ENCODE peak calls at places on chromosome 22, in six cellular contexts. One of them, this sample, is unnamed.

GRCh38 chr22:17931400-17931825 is 92.9 kb downstream of the MICAL3 start:
- DNase-seq in stimulated activated CD4-positive, alpha-beta T cell treated with anti-CD3 and anti-CD28 coated beads, Interleukin-12 subunit alpha, Interleukin-12 subunit beta, amount 100 ng/mL, for 24 hours: no peak
- DNase-seq in aorta: no peak
- DNase-seq in SHP77 treated with DMSO at 0.1 percent for 48 hours: no peak
- DNase-seq in MV-4-11: no peak
- DNase-seq in NCI-H1105: no peak
- DNase-seq in this sample: peak; percentile 79

GRCh38 chr22:24176630-24177029 is 4.7 kb upstream of the SUSD2 start:
- DNase-seq in MV-4-11: no peak
- DNase-seq in aorta: peak; percentile 89
- DNase-seq in stimulated activated CD4-positive, alpha-beta T cell treated with anti-CD3 and anti-CD28 coated beads, Interleukin-12 subunit alpha, Interleukin-12 subunit beta, amount 100 ng/mL, for 24 hours: no peak
- DNase-seq in SHP77 treated with DMSO at 0.1 percent for 48 hours: no peak
- DNase-seq in NCI-H1105: no peak
- DNase-seq in this sample: no peak

GRCh38 chr22:41009222-41009948 is 58.2 kb downstream of the RBX1 start:
- DNase-seq in MV-4-11: peak; percentile 29
- DNase-seq in stimulated activated CD4-positive, alpha-beta T cell treated with anti-CD3 and anti-CD28 coated beads, Interleukin-12 subunit alpha, Interleukin-12 subunit beta, amount 100 ng/mL, for 24 hours: no peak
- DNase-seq in SHP77 treated with DMSO at 0.1 percent for 48 hours: no peak
- DNase-seq in NCI-H1105: no peak
- DNase-seq in aorta: no peak
- DNase-seq in this sample: no peak

GRCh38 chr22:23110190-23110921 is 31.4 kb downstream of the RSPH14 start:
- DNase-seq in NCI-H1105: peak; percentile 14
- DNase-seq in SHP77 treated with DMSO at 0.1 percent for 48 hours: peak; percentile 86
- DNase-seq in aorta: no peak
- DNase-seq in stimulated activated CD4-positive, alpha-beta T cell treated with anti-CD3 and anti-CD28 coated beads, Interleukin-12 subunit alpha, Interleukin-12 subunit beta, amount 100 ng/mL, for 24 hours: no peak
- DNase-seq in MV-4-11: no peak
- DNase-seq in this sample: no peak

GRCh38 chr22:38051261-38051660 is 5.9 kb upstream of the PICK1 start:
- DNase-seq in NCI-H1105: no peak
- DNase-seq in MV-4-11: no peak
- DNase-seq in SHP77 treated with DMSO at 0.1 percent for 48 hours: peak; percentile 38
- DNase-seq in aorta: no peak
- DNase-seq in stimulated activated CD4-positive, alpha-beta T cell treated with anti-CD3 and anti-CD28 coated beads, Interleukin-12 subunit alpha, Interleukin-12 subunit beta, amount 100 ng/mL, for 24 hours: no peak
- DNase-seq in this sample: no peak

GRCh38 chr22:26339755-26340154 is 89.3 kb upstream of the ASPHD2 start:
- DNase-seq in aorta: no peak
- DNase-seq in NCI-H1105: no peak
- DNase-seq in MV-4-11: no peak
- DNase-seq in stimulated activated CD4-positive, alpha-beta T cell treated with anti-CD3 and anti-CD28 coated beads, Interleukin-12 subunit alpha, Interleukin-12 subunit beta, amount 100 ng/mL, for 24 hours: no peak
- DNase-seq in SHP77 treated with DMSO at 0.1 percent for 48 hours: no peak
- DNase-seq in this sample: peak; percentile 49

GRCh38 chr22:37269930-37270678 is 12.2 kb upstream of the CYTH4 start:
- DNase-seq in aorta: no peak
- DNase-seq in MV-4-11: peak; percentile 71
- DNase-seq in NCI-H1105: no peak
- DNase-seq in SHP77 treated with DMSO at 0.1 percent for 48 hours: no peak
- DNase-seq in stimulated activated CD4-positive, alpha-beta T cell treated with anti-CD3 and anti-CD28 coated beads, Interleukin-12 subunit alpha, Interleukin-12 subunit beta, amount 100 ng/mL, for 24 hours: no peak
- DNase-seq in this sample: no peak

GRCh38 chr22:49967333-49968241 is 7.0 kb downstream of the PIM3 start:
- DNase-seq in NCI-H1105: no peak
- DNase-seq in aorta: peak; percentile 79
- DNase-seq in MV-4-11: peak; percentile 75
- DNase-seq in SHP77 treated with DMSO at 0.1 percent for 48 hours: no peak
- DNase-seq in stimulated activated CD4-positive, alpha-beta T cell treated with anti-CD3 and anti-CD28 coated beads, Interleukin-12 subunit alpha, Interleukin-12 subunit beta, amount 100 ng/mL, for 24 hours: no peak
- DNase-seq in this sample: peak; percentile 92

GRCh38 chr22:43109921-43110443 is 568 bp upstream of the BIK start:
- DNase-seq in SHP77 treated with DMSO at 0.1 percent for 48 hours: no peak
- DNase-seq in MV-4-11: no peak
- DNase-seq in aorta: no peak
- DNase-seq in NCI-H1105: no peak
- DNase-seq in stimulated activated CD4-positive, alpha-beta T cell treated with anti-CD3 and anti-CD28 coated beads, Interleukin-12 subunit alpha, Interleukin-12 subunit beta, amount 100 ng/mL, for 24 hours: no peak
- DNase-seq in this sample: no peak

GRCh38 chr22:29520851-29521250 is 32.7 kb downstream of the THOC5 start:
- DNase-seq in aorta: no peak
- DNase-seq in NCI-H1105: no peak
- DNase-seq in SHP77 treated with DMSO at 0.1 percent for 48 hours: no peak
- DNase-seq in stimulated activated CD4-positive, alpha-beta T cell treated with anti-CD3 and anti-CD28 coated beads, Interleukin-12 subunit alpha, Interleukin-12 subunit beta, amount 100 ng/mL, for 24 hours: no peak
- DNase-seq in MV-4-11: no peak
- DNase-seq in this sample: no peak

GRCh38 chr22:33038131-33038772 is 19.9 kb downstream of the SYN3 start:
- DNase-seq in NCI-H1105: no peak
- DNase-seq in MV-4-11: no peak
- DNase-seq in aorta: no peak
- DNase-seq in SHP77 treated with DMSO at 0.1 percent for 48 hours: no peak
- DNase-seq in stimulated activated CD4-positive, alpha-beta T cell treated with anti-CD3 and anti-CD28 coated beads, Interleukin-12 subunit alpha, Interleukin-12 subunit beta, amount 100 ng/mL, for 24 hours: no peak
- DNase-seq in this sample: no peak

GRCh38 chr22:42895541-42895981 is 38.5 kb upstream of the ARFGAP3 start:
- DNase-seq in aorta: no peak
- DNase-seq in stimulated activated CD4-positive, alpha-beta T cell treated with anti-CD3 and anti-CD28 coated beads, Interleukin-12 subunit alpha, Interleukin-12 subunit beta, amount 100 ng/mL, for 24 hours: no peak
- DNase-seq in SHP77 treated with DMSO at 0.1 percent for 48 hours: no peak
- DNase-seq in MV-4-11: no peak
- DNase-seq in NCI-H1105: no peak
- DNase-seq in this sample: no peak

GRCh38 chr22:35197071-35197470 is 60.2 kb upstream of the HMGXB4 start:
- DNase-seq in aorta: no peak
- DNase-seq in NCI-H1105: no peak
- DNase-seq in MV-4-11: no peak
- DNase-seq in stimulated activated CD4-positive, alpha-beta T cell treated with anti-CD3 and anti-CD28 coated beads, Interleukin-12 subunit alpha, Interleukin-12 subunit beta, amount 100 ng/mL, for 24 hours: no peak
- DNase-seq in SHP77 treated with DMSO at 0.1 percent for 48 hours: no peak
- DNase-seq in this sample: no peak

GRCh38 chr22:27919943-27920755 is 1.1 kb upstream of the PITPNB start:
- DNase-seq in SHP77 treated with DMSO at 0.1 percent for 48 hours: no peak
- DNase-seq in aorta: no peak
- DNase-seq in MV-4-11: no peak
- DNase-seq in NCI-H1105: peak; percentile 24
- DNase-seq in stimulated activated CD4-positive, alpha-beta T cell treated with anti-CD3 and anti-CD28 coated beads, Interleukin-12 subunit alpha, Interleukin-12 subunit beta, amount 100 ng/mL, for 24 hours: no peak
- DNase-seq in this sample: peak; percentile 13

GRCh38 chr22:17846326-17846992 is 72.2 kb upstream of the BID start:
- DNase-seq in NCI-H1105: no peak
- DNase-seq in stimulated activated CD4-positive, alpha-beta T cell treated with anti-CD3 and anti-CD28 coated beads, Interleukin-12 subunit alpha, Interleukin-12 subunit beta, amount 100 ng/mL, for 24 hours: no peak
- DNase-seq in SHP77 treated with DMSO at 0.1 percent for 48 hours: no peak
- DNase-seq in aorta: no peak
- DNase-seq in MV-4-11: no peak
- DNase-seq in this sample: no peak

GRCh38 chr22:49779853-49780271 is 47.8 kb downstream of the BRD1 start:
- DNase-seq in MV-4-11: no peak
- DNase-seq in stimulated activated CD4-positive, alpha-beta T cell treated with anti-CD3 and anti-CD28 coated beads, Interleukin-12 subunit alpha, Interleukin-12 subunit beta, amount 100 ng/mL, for 24 hours: no peak
- DNase-seq in SHP77 treated with DMSO at 0.1 percent for 48 hours: no peak
- DNase-seq in aorta: peak; percentile 57
- DNase-seq in NCI-H1105: no peak
- DNase-seq in this sample: peak; percentile 47

GRCh38 chr22:44848296-44848741 is 95.9 kb downstream of the ARHGAP8 start:
- DNase-seq in aorta: no peak
- DNase-seq in NCI-H1105: no peak
- DNase-seq in stimulated activated CD4-positive, alpha-beta T cell treated with anti-CD3 and anti-CD28 coated beads, Interleukin-12 subunit alpha, Interleukin-12 subunit beta, amount 100 ng/mL, for 24 hours: no peak
- DNase-seq in MV-4-11: peak; percentile 48
- DNase-seq in SHP77 treated with DMSO at 0.1 percent for 48 hours: no peak
- DNase-seq in this sample: no peak

GRCh38 chr22:41925783-41926460 is 684 bp downstream of the TNFRSF13C start:
- DNase-seq in SHP77 treated with DMSO at 0.1 percent for 48 hours: no peak
- DNase-seq in aorta: peak; percentile 84
- DNase-seq in stimulated activated CD4-positive, alpha-beta T cell treated with anti-CD3 and anti-CD28 coated beads, Interleukin-12 subunit alpha, Interleukin-12 subunit beta, amount 100 ng/mL, for 24 hours: peak; percentile 51
- DNase-seq in MV-4-11: peak; percentile 34
- DNase-seq in NCI-H1105: peak; percentile 21
- DNase-seq in this sample: peak; percentile 52

GRCh38 chr22:45312856-45313255 is 3.1 kb downstream of the FAM118A start:
- DNase-seq in SHP77 treated with DMSO at 0.1 percent for 48 hours: no peak
- DNase-seq in aorta: no peak
- DNase-seq in stimulated activated CD4-positive, alpha-beta T cell treated with anti-CD3 and anti-CD28 coated beads, Interleukin-12 subunit alpha, Interleukin-12 subunit beta, amount 100 ng/mL, for 24 hours: no peak
- DNase-seq in MV-4-11: no peak
- DNase-seq in NCI-H1105: no peak
- DNase-seq in this sample: no peak

GRCh38 chr22:44337658-44338004 is 24.9 kb upstream of the SHISAL1 start:
- DNase-seq in stimulated activated CD4-positive, alpha-beta T cell treated with anti-CD3 and anti-CD28 coated beads, Interleukin-12 subunit alpha, Interleukin-12 subunit beta, amount 100 ng/mL, for 24 hours: no peak
- DNase-seq in aorta: peak; percentile 84
- DNase-seq in NCI-H1105: no peak
- DNase-seq in SHP77 treated with DMSO at 0.1 percent for 48 hours: peak; percentile 84
- DNase-seq in MV-4-11: peak; percentile 53
- DNase-seq in this sample: no peak

GRCh38 chr22:30809086-30809485 is 114.4 kb downstream of the OSBP2 start:
- DNase-seq in NCI-H1105: no peak
- DNase-seq in SHP77 treated with DMSO at 0.1 percent for 48 hours: no peak
- DNase-seq in stimulated activated CD4-positive, alpha-beta T cell treated with anti-CD3 and anti-CD28 coated beads, Interleukin-12 subunit alpha, Interleukin-12 subunit beta, amount 100 ng/mL, for 24 hours: no peak
- DNase-seq in aorta: no peak
- DNase-seq in MV-4-11: no peak
- DNase-seq in this sample: no peak

GRCh38 chr22:27488456-27489224 is 312.9 kb downstream of the MN1 start:
- DNase-seq in stimulated activated CD4-positive, alpha-beta T cell treated with anti-CD3 and anti-CD28 coated beads, Interleukin-12 subunit alpha, Interleukin-12 subunit beta, amount 100 ng/mL, for 24 hours: no peak
- DNase-seq in MV-4-11: no peak
- DNase-seq in SHP77 treated with DMSO at 0.1 percent for 48 hours: no peak
- DNase-seq in aorta: no peak
- DNase-seq in NCI-H1105: no peak
- DNase-seq in this sample: no peak

GRCh38 chr22:28882878-28883656 is at the start of gene ZNRF3:
- DNase-seq in NCI-H1105: peak; percentile 84
- DNase-seq in stimulated activated CD4-positive, alpha-beta T cell treated with anti-CD3 and anti-CD28 coated beads, Interleukin-12 subunit alpha, Interleukin-12 subunit beta, amount 100 ng/mL, for 24 hours: peak; percentile 85
- DNase-seq in aorta: peak; percentile 97
- DNase-seq in SHP77 treated with DMSO at 0.1 percent for 48 hours: peak; percentile 22
- DNase-seq in MV-4-11: peak; percentile 79
- DNase-seq in this sample: peak; percentile 91

GRCh38 chr22:21651521-21652009 is 9.5 kb downstream of the SDF2L1 start:
- DNase-seq in aorta: peak; percentile 83
- DNase-seq in NCI-H1105: no peak
- DNase-seq in stimulated activated CD4-positive, alpha-beta T cell treated with anti-CD3 and anti-CD28 coated beads, Interleukin-12 subunit alpha, Interleukin-12 subunit beta, amount 100 ng/mL, for 24 hours: no peak
- DNase-seq in MV-4-11: no peak
- DNase-seq in SHP77 treated with DMSO at 0.1 percent for 48 hours: no peak
- DNase-seq in this sample: no peak

GRCh38 chr22:42039271-42039670 is 31.3 kb downstream of the NAGA start:
- DNase-seq in SHP77 treated with DMSO at 0.1 percent for 48 hours: no peak
- DNase-seq in NCI-H1105: no peak
- DNase-seq in stimulated activated CD4-positive, alpha-beta T cell treated with anti-CD3 and anti-CD28 coated beads, Interleukin-12 subunit alpha, Interleukin-12 subunit beta, amount 100 ng/mL, for 24 hours: no peak
- DNase-seq in MV-4-11: no peak
- DNase-seq in aorta: no peak
- DNase-seq in this sample: no peak

GRCh38 chr22:41762980-41763779 is 37.3 kb upstream of the CCDC134 start:
- DNase-seq in MV-4-11: peak; percentile 35
- DNase-seq in stimulated activated CD4-positive, alpha-beta T cell treated with anti-CD3 and anti-CD28 coated beads, Interleukin-12 subunit alpha, Interleukin-12 subunit beta, amount 100 ng/mL, for 24 hours: no peak
- DNase-seq in NCI-H1105: peak; percentile 79
- DNase-seq in aorta: no peak
- DNase-seq in SHP77 treated with DMSO at 0.1 percent for 48 hours: peak; percentile 45
- DNase-seq in this sample: no peak

GRCh38 chr22:44085743-44086741 is 61.9 kb downstream of the PARVB start:
- DNase-seq in SHP77 treated with DMSO at 0.1 percent for 48 hours: peak; percentile 48
- DNase-seq in aorta: no peak
- DNase-seq in NCI-H1105: peak; percentile 16
- DNase-seq in MV-4-11: peak; percentile 32
- DNase-seq in stimulated activated CD4-positive, alpha-beta T cell treated with anti-CD3 and anti-CD28 coated beads, Interleukin-12 subunit alpha, Interleukin-12 subunit beta, amount 100 ng/mL, for 24 hours: no peak
- DNase-seq in this sample: peak; percentile 95

GRCh38 chr22:44630826-44631225 is 71.2 kb upstream of the PRR5 start:
- DNase-seq in stimulated activated CD4-positive, alpha-beta T cell treated with anti-CD3 and anti-CD28 coated beads, Interleukin-12 subunit alpha, Interleukin-12 subunit beta, amount 100 ng/mL, for 24 hours: no peak
- DNase-seq in aorta: no peak
- DNase-seq in MV-4-11: no peak
- DNase-seq in SHP77 treated with DMSO at 0.1 percent for 48 hours: no peak
- DNase-seq in NCI-H1105: no peak
- DNase-seq in this sample: no peak

GRCh38 chr22:45007247-45007945 is 2.4 kb downstream of the PHF21B start:
- DNase-seq in aorta: no peak
- DNase-seq in NCI-H1105: peak; percentile 69
- DNase-seq in MV-4-11: no peak
- DNase-seq in stimulated activated CD4-positive, alpha-beta T cell treated with anti-CD3 and anti-CD28 coated beads, Interleukin-12 subunit alpha, Interleukin-12 subunit beta, amount 100 ng/mL, for 24 hours: no peak
- DNase-seq in SHP77 treated with DMSO at 0.1 percent for 48 hours: no peak
- DNase-seq in this sample: no peak

GRCh38 chr22:47193606-47194316 is 431.3 kb downstream of the TBC1D22A start:
- DNase-seq in MV-4-11: no peak
- DNase-seq in aorta: peak; percentile 45
- DNase-seq in SHP77 treated with DMSO at 0.1 percent for 48 hours: no peak
- DNase-seq in stimulated activated CD4-positive, alpha-beta T cell treated with anti-CD3 and anti-CD28 coated beads, Interleukin-12 subunit alpha, Interleukin-12 subunit beta, amount 100 ng/mL, for 24 hours: no peak
- DNase-seq in NCI-H1105: no peak
- DNase-seq in this sample: no peak

GRCh38 chr22:21064917-21065864 is 19.4 kb downstream of the LRRC74B start:
- DNase-seq in MV-4-11: no peak
- DNase-seq in stimulated activated CD4-positive, alpha-beta T cell treated with anti-CD3 and anti-CD28 coated beads, Interleukin-12 subunit alpha, Interleukin-12 subunit beta, amount 100 ng/mL, for 24 hours: no peak
- DNase-seq in aorta: peak; percentile 31
- DNase-seq in NCI-H1105: no peak
- DNase-seq in SHP77 treated with DMSO at 0.1 percent for 48 hours: no peak
- DNase-seq in this sample: no peak

GRCh38 chr22:43197271-43197941 is 10.5 kb upstream of the TTLL12 start:
- DNase-seq in SHP77 treated with DMSO at 0.1 percent for 48 hours: no peak
- DNase-seq in aorta: no peak
- DNase-seq in stimulated activated CD4-positive, alpha-beta T cell treated with anti-CD3 and anti-CD28 coated beads, Interleukin-12 subunit alpha, Interleukin-12 subunit beta, amount 100 ng/mL, for 24 hours: no peak
- DNase-seq in MV-4-11: peak; percentile 69
- DNase-seq in NCI-H1105: no peak
- DNase-seq in this sample: no peak

GRCh38 chr22:49372111-49372529 is 455.6 kb downstream of the BRD1 start:
- DNase-seq in aorta: peak; percentile 44
- DNase-seq in MV-4-11: no peak
- DNase-seq in SHP77 treated with DMSO at 0.1 percent for 48 hours: no peak
- DNase-seq in NCI-H1105: no peak
- DNase-seq in stimulated activated CD4-positive, alpha-beta T cell treated with anti-CD3 and anti-CD28 coated beads, Interleukin-12 subunit alpha, Interleukin-12 subunit beta, amount 100 ng/mL, for 24 hours: no peak
- DNase-seq in this sample: no peak

GRCh38 chr22:36285545-36285944 is 32.6 kb downstream of the APOL1 start:
- DNase-seq in aorta: no peak
- DNase-seq in MV-4-11: no peak
- DNase-seq in NCI-H1105: no peak
- DNase-seq in stimulated activated CD4-positive, alpha-beta T cell treated with anti-CD3 and anti-CD28 coated beads, Interleukin-12 subunit alpha, Interleukin-12 subunit beta, amount 100 ng/mL, for 24 hours: no peak
- DNase-seq in SHP77 treated with DMSO at 0.1 percent for 48 hours: no peak
- DNase-seq in this sample: no peak

GRCh38 chr22:35175392-35175791 is 81.9 kb upstream of the HMGXB4 start:
- DNase-seq in stimulated activated CD4-positive, alpha-beta T cell treated with anti-CD3 and anti-CD28 coated beads, Interleukin-12 subunit alpha, Interleukin-12 subunit beta, amount 100 ng/mL, for 24 hours: no peak
- DNase-seq in aorta: no peak
- DNase-seq in MV-4-11: no peak
- DNase-seq in NCI-H1105: no peak
- DNase-seq in SHP77 treated with DMSO at 0.1 percent for 48 hours: no peak
- DNase-seq in this sample: no peak

GRCh38 chr22:20651286-20651685 is 122.6 kb upstream of the SERPIND1 start:
- DNase-seq in NCI-H1105: no peak
- DNase-seq in MV-4-11: no peak
- DNase-seq in stimulated activated CD4-positive, alpha-beta T cell treated with anti-CD3 and anti-CD28 coated beads, Interleukin-12 subunit alpha, Interleukin-12 subunit beta, amount 100 ng/mL, for 24 hours: no peak
- DNase-seq in SHP77 treated with DMSO at 0.1 percent for 48 hours: no peak
- DNase-seq in aorta: no peak
- DNase-seq in this sample: no peak

GRCh38 chr22:48805516-48805915 is 1022.2 kb downstream of the BRD1 start:
- DNase-seq in MV-4-11: no peak
- DNase-seq in aorta: peak; percentile 43
- DNase-seq in stimulated activated CD4-positive, alpha-beta T cell treated with anti-CD3 and anti-CD28 coated beads, Interleukin-12 subunit alpha, Interleukin-12 subunit beta, amount 100 ng/mL, for 24 hours: no peak
- DNase-seq in SHP77 treated with DMSO at 0.1 percent for 48 hours: no peak
- DNase-seq in NCI-H1105: no peak
- DNase-seq in this sample: no peak

GRCh38 chr22:41001722-41002122 is 50.5 kb downstream of the RBX1 start:
- DNase-seq in aorta: no peak
- DNase-seq in SHP77 treated with DMSO at 0.1 percent for 48 hours: no peak
- DNase-seq in NCI-H1105: no peak
- DNase-seq in stimulated activated CD4-positive, alpha-beta T cell treated with anti-CD3 and anti-CD28 coated beads, Interleukin-12 subunit alpha, Interleukin-12 subunit beta, amount 100 ng/mL, for 24 hours: no peak
- DNase-seq in MV-4-11: no peak
- DNase-seq in this sample: no peak

This sample was measured in gastrocnemius medialis.